ENCODE peak calls at places on chromosomes 13 and 19, in eight cellular contexts. One of them, this sample, is unnamed.

GRCh38 chr13:95335667-95336066 is 34.4 kb upstream of the ABCC4 start:
- DNase-seq in ovary: no peak
- DNase-seq in stomach: no peak
- DNase-seq in AG10803: no peak
- DNase-seq in astrocyte: no peak
- DNase-seq in dorsolateral prefrontal cortex: no peak
- DNase-seq in fibroblast of lung: no peak
- DNase-seq in epithelial cell of esophagus: peak
- DNase-seq in this sample: no peak

GRCh38 chr19:46607441-46607841 is 6.3 kb downstream of the CALM3 start:
- DNase-seq in ovary: peak
- DNase-seq in stomach: no peak
- DNase-seq in AG10803: no peak
- DNase-seq in astrocyte: no peak
- DNase-seq in dorsolateral prefrontal cortex: no peak
- DNase-seq in fibroblast of lung: no peak
- DNase-seq in epithelial cell of esophagus: no peak
- DNase-seq in this sample: no peak

GRCh38 chr19:15671891-15672579 is 852 bp upstream of the CYP4F12 start:
- DNase-seq in ovary: no peak
- DNase-seq in stomach: no peak
- DNase-seq in AG10803: no peak
- DNase-seq in astrocyte: no peak
- DNase-seq in dorsolateral prefrontal cortex: no peak
- DNase-seq in fibroblast of lung: no peak
- DNase-seq in epithelial cell of esophagus: no peak
- DNase-seq in this sample: no peak

GRCh38 chr19:50669319-50670101 is 20.3 kb downstream of the C19orf81 start:
- DNase-seq in ovary: no peak
- DNase-seq in stomach: peak
- DNase-seq in AG10803: peak
- DNase-seq in astrocyte: no peak
- DNase-seq in dorsolateral prefrontal cortex: peak
- DNase-seq in fibroblast of lung: peak
- DNase-seq in epithelial cell of esophagus: no peak
- DNase-seq in this sample: peak

GRCh38 chr19:34337747-34338146 is 27.2 kb upstream of the GPI start:
- DNase-seq in ovary: no peak
- DNase-seq in stomach: no peak
- DNase-seq in AG10803: peak
- DNase-seq in astrocyte: no peak
- DNase-seq in dorsolateral prefrontal cortex: no peak
- DNase-seq in fibroblast of lung: no peak
- DNase-seq in epithelial cell of esophagus: no peak
- DNase-seq in this sample: no peak

GRCh38 chr13:111367340-111367739 is 46.9 kb downstream of the TEX29 start:
- DNase-seq in ovary: no peak
- DNase-seq in stomach: no peak
- DNase-seq in AG10803: no peak
- DNase-seq in astrocyte: no peak
- DNase-seq in dorsolateral prefrontal cortex: no peak
- DNase-seq in fibroblast of lung: no peak
- DNase-seq in epithelial cell of esophagus: no peak
- DNase-seq in this sample: no peak

GRCh38 chr19:4069331-4069959 is 2.7 kb upstream of the ZBTB7A start:
- DNase-seq in ovary: no peak
- DNase-seq in stomach: no peak
- DNase-seq in AG10803: no peak
- DNase-seq in astrocyte: no peak
- DNase-seq in dorsolateral prefrontal cortex: no peak
- DNase-seq in fibroblast of lung: no peak
- DNase-seq in epithelial cell of esophagus: no peak
- DNase-seq in this sample: no peak

GRCh38 chr13:47897411-47898050 is 103.5 kb downstream of the SUCLA2 start:
- DNase-seq in ovary: no peak
- DNase-seq in stomach: no peak
- DNase-seq in AG10803: peak
- DNase-seq in astrocyte: peak
- DNase-seq in dorsolateral prefrontal cortex: no peak
- DNase-seq in fibroblast of lung: no peak
- DNase-seq in epithelial cell of esophagus: peak
- DNase-seq in this sample: no peak

GRCh38 chr13:26377038-26377437 is 123.1 kb downstream of the CDK8 start:
- DNase-seq in ovary: no peak
- DNase-seq in stomach: no peak
- DNase-seq in AG10803: peak
- DNase-seq in astrocyte: no peak
- DNase-seq in dorsolateral prefrontal cortex: no peak
- DNase-seq in fibroblast of lung: no peak
- DNase-seq in epithelial cell of esophagus: peak
- DNase-seq in this sample: peak

GRCh38 chr13:34805347-34805746 is 136.7 kb upstream of the NBEA start:
- DNase-seq in ovary: no peak
- DNase-seq in stomach: no peak
- DNase-seq in AG10803: no peak
- DNase-seq in astrocyte: no peak
- DNase-seq in dorsolateral prefrontal cortex: no peak
- DNase-seq in fibroblast of lung: no peak
- DNase-seq in epithelial cell of esophagus: peak
- DNase-seq in this sample: peak

GRCh38 chr19:3142292-3142670 is 6.4 kb downstream of the GNA15 start:
- DNase-seq in ovary: no peak
- DNase-seq in stomach: no peak
- DNase-seq in AG10803: peak
- DNase-seq in astrocyte: peak
- DNase-seq in dorsolateral prefrontal cortex: no peak
- DNase-seq in fibroblast of lung: peak
- DNase-seq in epithelial cell of esophagus: peak
- DNase-seq in this sample: peak

GRCh38 chr13:66532845-66533244 is 697.3 kb downstream of the PCDH9 start:
- DNase-seq in ovary: no peak
- DNase-seq in stomach: no peak
- DNase-seq in AG10803: no peak
- DNase-seq in astrocyte: no peak
- DNase-seq in dorsolateral prefrontal cortex: no peak
- DNase-seq in fibroblast of lung: no peak
- DNase-seq in epithelial cell of esophagus: no peak
- DNase-seq in this sample: no peak

GRCh38 chr19:30708416-30708815 is 336.2 kb downstream of the ZNF536 start:
- DNase-seq in ovary: no peak
- DNase-seq in stomach: no peak
- DNase-seq in AG10803: no peak
- DNase-seq in astrocyte: no peak
- DNase-seq in dorsolateral prefrontal cortex: no peak
- DNase-seq in fibroblast of lung: no peak
- DNase-seq in epithelial cell of esophagus: no peak
- DNase-seq in this sample: no peak

GRCh38 chr13:40192516-40193257 is 473.8 kb downstream of the FOXO1 start:
- DNase-seq in ovary: no peak
- DNase-seq in stomach: no peak
- DNase-seq in AG10803: peak
- DNase-seq in astrocyte: no peak
- DNase-seq in dorsolateral prefrontal cortex: no peak
- DNase-seq in fibroblast of lung: no peak
- DNase-seq in epithelial cell of esophagus: no peak
- DNase-seq in this sample: no peak

GRCh38 chr19:38869836-38870607 is 8.1 kb downstream of the RINL start:
- DNase-seq in ovary: peak
- DNase-seq in stomach: peak
- DNase-seq in AG10803: peak
- DNase-seq in astrocyte: no peak
- DNase-seq in dorsolateral prefrontal cortex: peak
- DNase-seq in fibroblast of lung: peak
- DNase-seq in epithelial cell of esophagus: peak
- DNase-seq in this sample: peak

GRCh38 chr19:21256722-21257121 is 72.5 kb downstream of the ZNF708 start:
- DNase-seq in ovary: no peak
- DNase-seq in stomach: no peak
- DNase-seq in AG10803: peak
- DNase-seq in astrocyte: peak
- DNase-seq in dorsolateral prefrontal cortex: no peak
- DNase-seq in fibroblast of lung: no peak
- DNase-seq in epithelial cell of esophagus: peak
- DNase-seq in this sample: no peak

GRCh38 chr19:4557971-4558941 is 1.2 kb downstream of the SEMA6B start:
- DNase-seq in ovary: peak
- DNase-seq in stomach: peak
- DNase-seq in AG10803: no peak
- DNase-seq in astrocyte: no peak
- DNase-seq in dorsolateral prefrontal cortex: no peak
- DNase-seq in fibroblast of lung: no peak
- DNase-seq in epithelial cell of esophagus: no peak
- DNase-seq in this sample: no peak

GRCh38 chr19:54201980-54202379 is 1.3 kb downstream of the RPS9 start:
- DNase-seq in ovary: no peak
- DNase-seq in stomach: no peak
- DNase-seq in AG10803: no peak
- DNase-seq in astrocyte: no peak
- DNase-seq in dorsolateral prefrontal cortex: no peak
- DNase-seq in fibroblast of lung: no peak
- DNase-seq in epithelial cell of esophagus: peak
- DNase-seq in this sample: no peak

DNA sequence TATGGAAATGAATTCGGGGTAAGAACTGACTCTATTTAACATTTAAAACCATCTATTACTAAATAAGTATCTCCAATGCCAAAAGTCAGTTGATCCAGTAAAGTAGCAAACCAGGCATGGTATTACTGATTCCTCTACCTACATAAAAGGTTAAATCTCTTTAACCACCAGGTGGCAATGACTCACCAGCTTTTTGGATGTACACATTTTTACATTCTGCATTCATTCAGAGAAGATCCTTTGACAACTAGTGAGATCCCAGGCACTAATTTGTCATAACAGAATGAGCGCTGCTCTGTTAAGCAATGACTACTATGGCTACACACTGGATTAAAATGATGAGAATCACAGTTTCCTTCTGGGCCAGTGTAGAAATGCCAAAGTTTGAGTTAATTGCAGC is 329.8 kb upstream of the GPC6 start:
- DNase-seq in ovary: no peak
- DNase-seq in stomach: no peak
- DNase-seq in AG10803: peak
- DNase-seq in astrocyte: peak
- DNase-seq in dorsolateral prefrontal cortex: no peak
- DNase-seq in fibroblast of lung: peak
- DNase-seq in epithelial cell of esophagus: peak
- DNase-seq in this sample: peak
- TF ChIP-seq CTCF in ovary: no peak
- TF ChIP-seq CTCF in stomach: no peak
- TF ChIP-seq CTCF in AG10803: no peak
- TF ChIP-seq CTCF in astrocyte: no peak
- TF ChIP-seq CTCF in dorsolateral prefrontal cortex: no peak
- TF ChIP-seq CTCF in fibroblast of lung: no peak
- TF ChIP-seq CTCF in epithelial cell of esophagus: peak
- TF ChIP-seq CTCF in this sample: no peak

DNA sequence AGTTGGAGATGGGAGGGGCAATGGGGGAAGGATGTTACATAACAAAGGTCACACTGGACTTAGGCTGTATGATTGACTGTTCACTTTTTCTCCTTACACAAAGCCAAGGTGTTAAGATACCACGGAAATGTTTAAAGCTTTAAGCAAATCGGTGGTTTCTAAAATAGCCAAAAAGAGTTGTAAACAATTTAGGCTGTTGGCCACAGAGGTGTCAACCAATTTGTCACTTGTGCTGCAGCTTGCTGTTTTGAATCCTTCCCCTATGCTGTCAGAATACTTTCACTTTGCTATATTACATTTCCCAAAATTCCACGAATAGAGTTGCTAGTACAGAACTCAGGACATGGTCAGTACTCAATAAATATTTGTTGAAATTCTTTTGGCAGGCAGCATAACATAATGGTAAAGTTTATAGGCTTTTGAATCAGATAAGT is 149.3 kb downstream of the VWA8 start:
- DNase-seq in ovary: no peak
- DNase-seq in stomach: no peak
- DNase-seq in AG10803: no peak
- DNase-seq in astrocyte: no peak
- DNase-seq in dorsolateral prefrontal cortex: no peak
- DNase-seq in fibroblast of lung: no peak
- DNase-seq in epithelial cell of esophagus: no peak
- DNase-seq in this sample: no peak
- H3K4me3 ChIP-seq in ovary: no peak
- H3K4me3 ChIP-seq in stomach: no peak
- H3K4me3 ChIP-seq in AG10803: no peak
- H3K4me3 ChIP-seq in astrocyte: no peak
- H3K4me3 ChIP-seq in dorsolateral prefrontal cortex: no peak
- H3K4me3 ChIP-seq in fibroblast of lung: no peak
- H3K4me3 ChIP-seq in epithelial cell of esophagus: no peak
- H3K4me3 ChIP-seq in this sample: no peak

DNA sequence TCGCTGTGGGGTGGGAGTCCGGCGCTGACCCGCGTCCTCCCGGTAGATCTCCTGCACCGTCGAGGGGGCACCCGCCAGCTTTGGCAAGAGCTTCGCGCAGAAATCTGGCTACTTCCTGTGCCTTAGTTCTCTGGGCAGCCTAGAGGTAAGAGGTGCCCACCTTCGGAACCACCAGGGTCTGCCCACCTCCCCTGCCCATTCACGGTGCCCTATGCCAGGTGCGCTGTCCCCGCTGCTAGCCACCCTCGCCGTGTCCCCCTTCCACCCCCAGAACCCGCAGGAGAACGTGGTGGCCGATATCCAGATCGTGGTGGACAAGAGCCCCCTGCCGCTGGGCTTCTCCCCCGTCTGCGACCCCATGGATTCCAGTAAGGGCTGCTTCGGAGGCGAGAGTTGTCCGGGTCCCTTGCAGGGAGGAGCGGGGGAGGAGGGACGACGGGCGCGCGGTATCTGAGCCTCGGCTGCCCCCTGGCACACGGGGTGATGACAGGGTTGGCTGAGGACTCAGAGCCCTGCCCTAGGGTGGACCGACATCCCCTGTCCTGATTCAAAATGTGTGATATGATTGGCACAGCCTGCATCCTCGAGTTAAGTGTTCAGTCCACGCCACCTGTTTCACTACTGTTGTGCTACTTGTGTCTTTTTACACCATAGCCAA is 549 bp downstream of the MVB12A start:
- DNase-seq in ovary: peak
- DNase-seq in stomach: peak
- DNase-seq in AG10803: no peak
- DNase-seq in astrocyte: no peak
- DNase-seq in dorsolateral prefrontal cortex: no peak
- DNase-seq in fibroblast of lung: no peak
- DNase-seq in epithelial cell of esophagus: peak
- DNase-seq in this sample: no peak
- TF ChIP-seq CTCF in ovary: peak
- TF ChIP-seq CTCF in stomach: no peak
- TF ChIP-seq CTCF in AG10803: no peak
- TF ChIP-seq CTCF in astrocyte: no peak
- TF ChIP-seq CTCF in dorsolateral prefrontal cortex: no peak
- TF ChIP-seq CTCF in fibroblast of lung: no peak
- TF ChIP-seq CTCF in epithelial cell of esophagus: no peak
- TF ChIP-seq CTCF in this sample: no peak

DNA sequence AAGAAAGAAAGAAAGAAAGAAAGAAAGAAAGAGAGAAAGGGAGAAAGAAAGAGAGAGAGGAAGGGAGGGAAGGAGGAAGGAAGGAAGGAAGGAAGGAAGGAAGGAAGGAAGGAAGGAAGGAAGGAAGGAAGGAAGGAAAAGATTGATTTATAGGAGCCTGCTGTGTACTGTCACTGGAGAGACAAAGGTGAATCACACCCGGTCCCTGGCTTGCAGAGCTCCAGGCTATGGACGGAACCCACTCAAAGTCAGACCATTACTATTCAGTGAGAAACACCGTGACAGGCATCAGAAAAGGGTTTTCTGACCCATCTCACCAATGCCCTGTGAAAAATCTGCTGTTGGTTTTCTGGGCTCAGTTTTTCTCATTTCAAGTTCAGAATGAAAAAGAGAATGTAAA is 7.3 kb upstream of the CEACAM6 start:
- DNase-seq in ovary: no peak
- DNase-seq in stomach: no peak
- DNase-seq in AG10803: no peak
- DNase-seq in astrocyte: no peak
- DNase-seq in dorsolateral prefrontal cortex: no peak
- DNase-seq in fibroblast of lung: no peak
- DNase-seq in epithelial cell of esophagus: no peak
- DNase-seq in this sample: no peak
- H3K4me3 ChIP-seq in ovary: no peak
- H3K4me3 ChIP-seq in stomach: no peak
- H3K4me3 ChIP-seq in AG10803: no peak
- H3K4me3 ChIP-seq in astrocyte: no peak
- H3K4me3 ChIP-seq in dorsolateral prefrontal cortex: no peak
- H3K4me3 ChIP-seq in fibroblast of lung: no peak
- H3K4me3 ChIP-seq in epithelial cell of esophagus: no peak
- H3K4me3 ChIP-seq in this sample: no peak